ENCODE peak calls at places on chromosomes 4 and X, in seven cellular contexts. Y is astrocyte of the spinal cord, A is neural progenitor cell, N is K562, O is psoas muscle, I is progenitor cell of endocrine pancreas, F is type B pancreatic cell. X is an unnamed sample.

GRCh38 chr4:98908182-98908581 is 20.8 kb downstream of the EIF4E start:
- DNase-seq in F (no peak), O (no peak), N (no peak), I (no peak), Y (no peak), A (no peak), X (no peak)

GRCh38 chr4:158652920-158653319 is 18.8 kb downstream of the C4orf46 start:
- DNase-seq in O (no peak), A (no peak), I (no peak), N (no peak), F (no peak), Y (no peak), X (no peak)

GRCh38 chrX:46713672-46714487 is 45.0 kb downstream of the SLC9A7 start:
- DNase-seq in Y (no peak), O (no peak), N (no peak), I (no peak), A (no peak), F (no peak), X (no peak)

GRCh38 chr4:8914461-8915171 is 43.0 kb upstream of the HMX1 start:
- DNase-seq in O (no peak), A (no peak), F (peak; percentile 66), I (peak; percentile 6), N (no peak), Y (no peak), X (no peak)

GRCh38 chrX:111352424-111352823 is 59.6 kb downstream of the DCX start:
- DNase-seq in O (peak; percentile 13), F (no peak), Y (peak; percentile 78), N (no peak), A (no peak), I (no peak), X (peak; percentile 87)

GRCh38 chr4:152605641-152606304 is 69.9 kb upstream of the FBXW7 start:
- DNase-seq in O (no peak), F (no peak), A (peak; percentile 29), I (no peak), Y (peak; percentile 71), N (no peak), X (no peak)

GRCh38 chrX:6377365-6377764 is 148.7 kb upstream of the NLGN4X start:
- DNase-seq in Y (no peak), A (no peak), N (no peak), O (no peak), I (no peak), F (no peak), X (no peak)

GRCh38 chr4:79164961-79165610 is 160.8 kb downstream of the NAA11 start:
- DNase-seq in A (no peak), Y (no peak), N (no peak), O (no peak), F (no peak), I (no peak), X (no peak)

GRCh38 chr4:110106946-110107325 is 91.5 kb downstream of the ELOVL6 start:
- DNase-seq in Y (peak; percentile 73), F (no peak), A (no peak), O (no peak), I (no peak), N (no peak), X (peak; percentile 54)

DNA sequence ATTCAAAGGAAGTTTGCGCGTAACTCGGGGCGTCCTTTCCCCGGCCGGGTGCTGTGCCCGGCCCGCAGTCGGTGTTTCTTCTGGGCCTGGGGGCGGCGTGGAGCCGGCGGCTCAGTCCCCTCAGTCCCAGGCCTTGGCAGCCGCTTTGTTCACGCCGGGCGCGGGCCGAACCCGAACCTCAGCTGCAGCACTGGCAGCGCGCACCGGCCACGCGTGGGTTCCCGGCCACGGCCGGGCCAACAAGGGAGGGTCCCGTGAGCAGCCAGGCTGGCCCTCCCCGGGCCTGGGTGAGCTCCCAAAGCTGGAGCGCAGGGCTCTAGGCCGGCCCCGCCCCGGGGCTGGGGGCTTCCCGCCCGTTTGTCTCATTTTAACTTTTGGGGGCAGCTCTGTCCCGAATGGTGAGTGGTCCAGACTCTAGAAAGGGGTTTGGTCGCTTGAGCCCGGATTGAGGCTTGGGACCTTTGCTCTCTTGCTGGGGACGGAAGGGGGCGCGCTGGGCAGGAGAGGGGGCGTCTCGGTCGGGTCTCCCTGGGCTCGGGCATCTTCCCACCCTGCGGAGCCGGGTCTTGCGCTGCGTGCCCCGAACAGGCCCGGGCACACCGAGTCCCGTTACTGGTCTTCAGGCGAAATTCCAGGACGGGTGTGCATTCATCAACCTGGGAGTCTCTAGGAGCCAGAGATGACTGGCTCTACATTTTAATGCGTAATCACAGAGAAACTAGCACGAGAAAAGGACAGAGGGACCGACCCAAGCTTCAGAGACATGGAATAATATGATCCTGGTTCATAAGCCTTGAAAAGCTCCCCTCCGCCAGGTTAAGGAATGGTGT is 177.1 kb downstream of the CBR4 start:
- DNase-seq in N (no peak), A (peak; percentile 79), O (peak; percentile 48), I (peak; percentile 44), F (peak; percentile 73), Y (peak; percentile 45), X (peak; percentile 50)
- TF ChIP-seq CTCF in N (no peak), A (peak; percentile 67), O (no peak), I (peak; percentile 41), F (peak; percentile 44), Y (peak; percentile 52), X (peak; percentile 23)

DNA sequence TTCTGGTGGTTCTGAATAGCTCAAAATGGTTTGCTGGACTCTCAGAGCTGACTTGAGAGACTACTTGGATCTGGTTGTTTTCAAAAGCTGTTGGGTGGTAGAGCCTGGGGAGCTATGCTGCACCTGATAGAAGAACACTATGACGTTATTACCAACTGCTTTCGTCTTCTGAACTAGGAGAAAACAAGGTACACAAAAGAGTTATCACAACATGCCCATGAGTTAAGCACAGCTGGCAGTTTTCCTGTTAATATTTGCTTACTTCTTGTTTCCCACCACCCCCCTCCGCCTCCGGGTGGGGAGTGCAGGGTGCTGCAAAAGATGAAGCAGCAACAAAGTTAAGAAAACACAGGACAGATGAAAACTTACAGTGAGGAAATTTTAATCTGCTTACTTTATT is 69.1 kb downstream of the RASL11B start:
- DNase-seq in N (no peak), F (no peak), Y (peak; percentile 23), O (no peak), I (no peak), A (no peak), X (no peak)
- TF ChIP-seq CTCF in N (no peak), F (no peak), Y (no peak), O (no peak), I (no peak), A (no peak), X (no peak)

DNA sequence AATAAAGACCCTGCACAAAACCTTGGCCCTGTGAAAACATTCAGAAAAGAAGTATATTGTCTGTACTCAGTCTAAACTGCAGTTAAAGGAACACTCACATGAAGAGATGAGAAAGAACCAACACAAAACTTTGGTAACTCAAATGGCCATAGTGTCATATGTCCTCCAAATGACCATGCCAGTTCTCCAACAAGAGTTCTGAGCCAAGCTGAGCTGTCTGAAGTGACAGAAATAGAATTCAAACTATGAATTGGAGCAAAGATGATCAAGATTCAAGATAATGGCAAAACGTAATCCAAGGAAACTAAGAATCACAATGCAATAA is 739.3 kb upstream of the NDST4 start:
- DNase-seq in N (no peak), I (no peak), F (no peak), Y (no peak), O (no peak), A (no peak), X (no peak)
- TF ChIP-seq CTCF in N (no peak), I (no peak), F (peak; percentile 41), Y (no peak), O (no peak), A (peak; percentile 26), X (peak; percentile 10)

GRCh38 chrX:107025538-107025937 is 25.5 kb upstream of the MORC4 start:
- DNase-seq in Y (peak; percentile 14), A (peak; percentile 50), F (no peak), O (no peak), I (no peak), N (peak; percentile 20), X (peak; percentile 50)
- TF ChIP-seq CTCF in Y (peak; percentile 54), A (peak; percentile 66), F (peak; percentile 72), O (peak; percentile 34), I (peak; percentile 61), N (peak; percentile 78), X (peak; percentile 58)

GRCh38 chr4:76784237-76784636 is 113.7 kb downstream of the SOWAHB start:
- DNase-seq in A (peak; percentile 25), O (no peak), I (no peak), N (no peak), F (no peak), Y (no peak), X (peak; percentile 36)
- TF ChIP-seq CTCF in A (peak; percentile 32), O (no peak), I (no peak), N (peak; percentile 53), F (no peak), Y (peak; percentile 34), X (no peak)

GRCh38 chr4:164768516-164768915 is 14.6 kb downstream of the SMIM31 start:
- DNase-seq in N (no peak), A (no peak), O (no peak), Y (peak; percentile 16), I (no peak), F (no peak), X (peak; percentile 13)
- TF ChIP-seq CTCF in N (peak; percentile 38), A (peak; percentile 61), O (no peak), Y (peak; percentile 52), I (peak; percentile 56), F (peak; percentile 74), X (peak; percentile 32)

X was measured in MCF 10A.